ENCODE peak calls at places on chromosomes 13 and 19, in ten cellular contexts. O is progenitor cell of endocrine pancreas; D is activated CD4-positive, alpha-beta T cell treated with anti-CD3 and anti-CD28 coated beads for 24 hours; A is activated CD8-positive, alpha-beta memory T cell treated with anti-CD3 and anti-CD28 coated beads for 4 hours; M is AG04450; Q is bronchial epithelial cell; U is hepatic stellate cell; H is Daoy; X is effector CD4-positive, alpha-beta T cell; F is stimulated activated CD4-positive, alpha-beta T cell treated with anti-CD3 and anti-CD28 coated beads, Interleukin-2, amount 100 ng/mL, for 48 hours. K is an unnamed sample.

GRCh38 chr19:23823952-23824389 is 65.3 kb upstream of the ZNF681 start:
- DNase-seq in M (no peak), Q (peak), A (no peak), F (no peak), U (no peak), O (no peak), D (no peak), H (peak), X (no peak), K (no peak)

GRCh38 chr19:6654347-6655310 is 15.3 kb downstream of the TNFSF14 start:
- DNase-seq in M (no peak), X (peak), D (no peak), U (no peak), H (no peak), O (no peak), A (no peak), Q (no peak), F (peak), K (no peak)

GRCh38 chr19:47726467-47726866 is 13.2 kb downstream of the EHD2 start:
- DNase-seq in D (no peak), O (no peak), H (peak), U (no peak), Q (no peak), F (no peak), A (no peak), X (no peak), M (no peak), K (no peak)

GRCh38 chr13:113843864-113844556 is 19.9 kb downstream of the GAS6 start:
- DNase-seq in D (no peak), F (no peak), U (no peak), H (no peak), O (no peak), X (no peak), M (no peak), Q (no peak), A (no peak), K (no peak)

GRCh38 chr19:12733369-12733896 is 1.1 kb downstream of the TRIR start:
- DNase-seq in M (no peak), U (peak), X (peak), H (peak), Q (peak), A (no peak), F (peak), O (no peak), D (peak), K (peak)

GRCh38 chr19:17967258-17968051 is 548 bp downstream of the KCNN1 start:
- DNase-seq in X (no peak), F (no peak), Q (no peak), A (no peak), O (no peak), M (no peak), U (no peak), D (no peak), H (no peak), K (no peak)

GRCh38 chr13:97108535-97108910 is 113.6 kb upstream of the MBNL2 start:
- DNase-seq in Q (no peak), D (no peak), H (no peak), M (no peak), X (no peak), O (no peak), F (no peak), A (no peak), U (no peak), K (no peak)

GRCh38 chr13:86447479-86447878 is 648.3 kb upstream of the SLITRK6 start:
- DNase-seq in Q (no peak), X (no peak), O (no peak), F (no peak), H (no peak), A (no peak), M (no peak), D (no peak), U (no peak), K (no peak)

GRCh38 chr13:97116754-97117153 is 105.4 kb upstream of the MBNL2 start:
- DNase-seq in D (no peak), Q (peak), M (no peak), H (peak), A (no peak), O (no peak), X (no peak), F (no peak), U (no peak), K (peak)

GRCh38 chr19:2475018-2475701 is 767 bp upstream of the GADD45B start:
- DNase-seq in A (no peak), Q (no peak), F (peak), O (no peak), D (peak), U (peak), X (peak), H (peak), M (no peak), K (no peak)

GRCh38 chr19:50713556-50714236 is 5.9 kb downstream of the SHANK1 start:
- DNase-seq in Q (no peak), U (no peak), H (no peak), O (no peak), A (no peak), F (no peak), M (no peak), X (no peak), D (no peak), K (no peak)

GRCh38 chr13:68667863-68668262 is 1437.7 kb upstream of the PCDH9 start:
- DNase-seq in D (no peak), F (no peak), X (no peak), H (no peak), O (no peak), U (no peak), M (no peak), Q (no peak), A (no peak), K (no peak)

GRCh38 chr19:12034610-12035009 is 869 bp downstream of the ZNF433 start:
- DNase-seq in M (no peak), H (no peak), F (no peak), A (no peak), U (peak), O (no peak), D (no peak), X (no peak), Q (no peak), K (peak)

GRCh38 chr19:46944918-46945628 is 74.6 kb upstream of the NPAS1 start:
- DNase-seq in H (peak), O (no peak), X (no peak), M (no peak), F (no peak), Q (no peak), A (no peak), U (peak), D (no peak), K (no peak)

GRCh38 chr13:112668924-112669323 is 20.9 kb upstream of the ATP11A start:
- DNase-seq in M (no peak), Q (no peak), U (no peak), H (no peak), A (no peak), X (no peak), O (no peak), D (no peak), F (no peak), K (no peak)

GRCh38 chr19:4851551-4852290 is 15.7 kb downstream of the PLIN3 start:
- DNase-seq in O (peak), F (peak), X (peak), A (peak), M (no peak), Q (no peak), D (peak), H (peak), U (peak), K (peak)

GRCh38 chr13:103156346-103156998 is 90.3 kb upstream of the SLC10A2 start:
- DNase-seq in A (no peak), M (no peak), Q (no peak), O (no peak), X (no peak), U (no peak), F (no peak), H (no peak), D (no peak), K (no peak)

GRCh38 chr13:109604894-109605293 is 181.5 kb downstream of the IRS2 start:
- DNase-seq in X (no peak), A (no peak), U (no peak), Q (no peak), F (no peak), D (no peak), O (no peak), M (no peak), H (no peak), K (no peak)

GRCh38 chr19:48455908-48456562 is 661 bp downstream of the KCNJ14 start:
- DNase-seq in M (no peak), F (no peak), Q (no peak), A (no peak), O (no peak), H (no peak), X (no peak), U (no peak), D (no peak), K (no peak)

GRCh38 chr13:26186995-26187394 is 35.1 kb downstream of the RNF6 start:
- DNase-seq in O (no peak), A (no peak), M (no peak), H (no peak), F (no peak), X (peak), U (no peak), D (no peak), Q (no peak), K (no peak)

GRCh38 chr13:112730157-112730671 is 40.4 kb downstream of the ATP11A start:
- DNase-seq in Q (no peak), F (no peak), D (no peak), O (no peak), A (no peak), U (no peak), M (no peak), H (no peak), X (no peak), K (no peak)

GRCh38 chr19:947090-947706 is 21.4 kb downstream of the ARID3A start:
- DNase-seq in O (no peak), A (no peak), M (no peak), X (no peak), U (no peak), H (no peak), D (no peak), F (no peak), Q (no peak), K (no peak)

GRCh38 chr19:47471733-47472457 is at the start of gene SLC8A2:
- DNase-seq in D (peak), O (peak), Q (peak), U (peak), H (peak), F (peak), X (peak), A (peak), M (peak), K (peak)

GRCh38 chr13:110790371-110790770 is 76.9 kb downstream of the ING1 start:
- DNase-seq in A (no peak), F (no peak), X (no peak), D (no peak), Q (no peak), U (no peak), M (no peak), H (no peak), O (no peak), K (no peak)

GRCh38 chr13:44243198-44243852 is 130.3 kb upstream of the SERP2 start:
- DNase-seq in F (no peak), X (no peak), A (no peak), M (no peak), U (peak), D (no peak), Q (peak), H (peak), O (no peak), K (peak)

GRCh38 chr19:53123400-53123799 is 9.3 kb downstream of the ZNF415 start:
- DNase-seq in H (no peak), Q (no peak), U (no peak), O (no peak), M (no peak), X (no peak), D (no peak), A (no peak), F (no peak), K (no peak)

GRCh38 chr13:26785845-26786630 is 25.5 kb upstream of the GPR12 start:
- DNase-seq in F (peak), U (no peak), A (peak), Q (no peak), M (no peak), D (peak), H (peak), O (no peak), X (peak), K (no peak)

GRCh38 chr19:47429140-47429793 is 9.9 kb upstream of the MEIS3 start:
- DNase-seq in D (no peak), M (no peak), X (no peak), F (no peak), U (no peak), H (no peak), Q (no peak), A (no peak), O (no peak), K (no peak)

GRCh38 chr13:56351041-56351440 is 789.7 kb upstream of the PRR20A start:
- DNase-seq in F (no peak), O (no peak), Q (peak), M (no peak), X (no peak), H (no peak), D (no peak), A (no peak), U (no peak), K (peak)

GRCh38 chr19:18650468-18651001 is 13.7 kb downstream of the KLHL26 start:
- DNase-seq in A (no peak), H (peak), U (peak), D (no peak), F (no peak), Q (no peak), M (peak), X (no peak), O (no peak), K (no peak)

GRCh38 chr13:27595055-27595811 is 25.1 kb downstream of the LNX2 start:
- DNase-seq in M (no peak), U (no peak), D (no peak), O (no peak), Q (no peak), H (no peak), F (no peak), A (no peak), X (no peak), K (no peak)

GRCh38 chr19:13848811-13849241 is 28.1 kb upstream of the NANOS3 start:
- DNase-seq in O (no peak), H (peak), F (no peak), X (no peak), A (no peak), M (no peak), U (peak), D (no peak), Q (no peak), K (no peak)

GRCh38 chr19:55132453-55133129 is 15.2 kb upstream of the PPP1R12C start:
- DNase-seq in A (no peak), M (no peak), Q (no peak), X (no peak), U (no peak), O (no peak), F (no peak), D (no peak), H (peak), K (no peak)

GRCh38 chr13:71867101-71867814 is at the start of gene DACH1:
- DNase-seq in A (no peak), U (peak), H (no peak), F (no peak), D (no peak), X (no peak), Q (peak), O (peak), M (no peak), K (no peak)

GRCh38 chr19:39253374-39254149 is 4.9 kb upstream of the IFNL4 start:
- DNase-seq in X (no peak), A (no peak), F (no peak), Q (no peak), H (no peak), O (no peak), U (no peak), D (no peak), M (no peak), K (no peak)

GRCh38 chr13:94544922-94545321 is 51.0 kb downstream of the TGDS start:
- DNase-seq in F (no peak), D (no peak), H (no peak), A (no peak), M (no peak), Q (no peak), O (no peak), U (no peak), X (no peak), K (no peak)

GRCh38 chr19:13983213-13983889 is 22.8 kb downstream of the RFX1 start:
- DNase-seq in D (no peak), M (no peak), A (no peak), U (no peak), F (no peak), Q (no peak), O (no peak), X (no peak), H (no peak), K (no peak)

GRCh38 chr19:10092648-10093294 is 6.7 kb downstream of the SHFL start:
- DNase-seq in U (no peak), H (no peak), A (no peak), X (no peak), F (no peak), M (no peak), O (no peak), Q (no peak), D (no peak), K (no peak)

K was measured in RWPE1.